ENCODE peak calls at places on chromosomes 3 and 15, in six cellular contexts. M is thoracic aorta, O is heart left ventricle, Y is fibroblast of pulmonary artery, E is AG04450, G is GM06990. U is an unnamed sample.

GRCh38 chr3:46017720-46018119 is 9.6 kb downstream of the XCR1 start:
- DNase-seq in M (no peak), O (no peak), Y (peak), E (no peak), G (no peak), U (peak)

GRCh38 chr3:37183375-37183831 is 9.0 kb upstream of the LRRFIP2 start:
- DNase-seq in M (no peak), O (no peak), Y (peak), E (peak), G (no peak), U (peak)

GRCh38 chr15:69583627-69584026 is 131.0 kb downstream of the RPLP1 start:
- DNase-seq in M (no peak), O (no peak), Y (no peak), E (no peak), G (no peak), U (no peak)

GRCh38 chr15:67373266-67373665 is 118.7 kb downstream of the IQCH start:
- DNase-seq in M (no peak), O (no peak), Y (no peak), E (no peak), G (no peak), U (no peak)

GRCh38 chr3:58835075-58835474 is 168.5 kb upstream of the FAM3D start:
- DNase-seq in M (no peak), O (no peak), Y (peak), E (no peak), G (no peak), U (peak)

GRCh38 chr3:146125946-146126345 is 35.0 kb downstream of the PLOD2 start:
- DNase-seq in M (no peak), O (no peak), Y (peak), E (peak), G (no peak), U (peak)

GRCh38 chr15:89395461-89395875 is 60.8 kb upstream of the POLG start:
- DNase-seq in M (no peak), O (no peak), Y (no peak), E (no peak), G (no peak), U (no peak)

GRCh38 chr15:71532994-71533393 is 277.4 kb upstream of the NR2E3 start:
- DNase-seq in M (no peak), O (no peak), Y (peak), E (no peak), G (no peak), U (peak)

GRCh38 chr15:60128000-60128376 is 123.9 kb downstream of the FOXB1 start:
- DNase-seq in M (no peak), O (no peak), Y (peak), E (no peak), G (no peak), U (peak)

GRCh38 chr3:113695426-113695817 is 1.0 kb downstream of the USF3 start:
- DNase-seq in M (no peak), O (no peak), Y (peak), E (no peak), G (no peak), U (no peak)
- H3K4me3 ChIP-seq in M (peak), O (peak), Y (peak), E (peak), G (peak), U (peak)

GRCh38 chr3:133821767-133822638 is 16.4 kb downstream of the SRPRB start:
- DNase-seq in M (peak), O (peak), Y (peak), E (peak), G (no peak), U (peak)
- TF ChIP-seq CTCF in M (no peak), O (peak), Y (no peak), E (peak), G (no peak), U (peak)

GRCh38 chr3:60986552-60986951 is 264.7 kb downstream of the FHIT start:
- DNase-seq in M (no peak), O (no peak), Y (no peak), E (no peak), G (no peak), U (no peak)
- H3K4me3 ChIP-seq in M (no peak), O (no peak), Y (no peak), E (no peak), G (no peak), U (no peak)

DNA sequence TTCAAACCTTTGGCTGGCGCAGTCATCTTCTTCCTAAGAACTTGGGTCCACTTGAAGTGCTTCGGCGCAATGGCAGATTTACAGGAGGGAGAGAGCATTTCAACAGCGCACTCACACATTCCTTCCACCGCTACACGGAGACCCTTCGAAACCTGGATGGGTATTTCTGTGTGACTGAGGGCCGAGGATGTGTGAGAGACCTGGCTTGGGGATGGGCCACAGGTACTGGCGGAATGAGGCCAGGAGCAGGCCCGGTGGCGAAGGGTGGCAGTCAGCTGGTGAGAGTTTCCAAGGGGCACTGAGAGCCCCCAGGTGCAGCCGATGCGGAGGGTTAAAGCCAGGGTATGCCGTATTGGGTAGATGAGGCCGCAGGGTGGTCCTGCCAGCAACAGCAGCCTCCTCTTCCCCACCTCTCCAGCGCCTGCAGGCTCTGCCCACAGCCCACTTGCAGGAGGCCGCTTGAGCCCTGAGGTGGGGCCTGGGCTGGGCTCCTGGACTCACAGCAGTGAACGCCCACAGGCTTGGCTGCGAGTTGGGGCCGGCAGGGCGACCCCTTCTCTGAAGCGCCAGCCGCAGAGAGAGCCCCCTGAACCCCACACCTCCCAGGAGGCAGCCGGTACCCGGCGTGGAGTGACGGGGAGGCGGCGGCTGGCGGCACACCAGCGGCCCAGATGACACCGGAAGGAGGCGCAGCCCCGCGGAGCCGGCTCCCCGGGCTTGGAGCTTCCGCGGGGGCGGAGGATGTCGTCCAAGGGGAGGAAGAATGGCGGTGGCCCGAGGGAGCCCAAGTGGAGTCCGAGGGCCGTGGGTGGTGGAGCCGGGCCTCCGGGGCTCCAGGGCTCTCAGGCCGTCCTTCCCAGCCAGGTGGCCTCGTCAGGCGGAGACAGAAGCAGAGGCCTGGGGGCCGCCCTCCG is 166.5 kb downstream of the NSMCE3 start:
- DNase-seq in M (no peak), O (peak), Y (no peak), E (no peak), G (no peak), U (peak)
- TF ChIP-seq CTCF in M (no peak), O (no peak), Y (no peak), E (peak), G (no peak), U (no peak)

DNA sequence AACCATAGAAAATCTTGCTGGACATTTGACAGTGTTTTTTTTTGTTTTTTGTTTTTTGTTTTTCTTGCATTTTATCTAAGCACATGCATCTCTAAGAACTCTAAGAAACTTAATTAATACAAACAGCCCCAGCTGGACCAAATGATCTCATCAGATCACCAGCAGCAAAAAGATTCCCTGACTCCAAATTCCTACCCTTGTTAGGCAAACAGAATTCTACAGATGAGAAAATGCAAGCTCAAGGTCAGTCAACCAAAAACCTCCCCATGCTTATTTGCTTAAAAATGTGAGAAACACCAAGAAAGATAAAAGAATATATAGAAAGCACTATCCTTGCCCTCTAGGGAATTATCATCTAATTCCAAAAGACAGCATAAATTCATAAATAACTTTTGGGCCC is 65.4 kb downstream of the FOXP1 start:
- DNase-seq in M (no peak), O (no peak), Y (no peak), E (no peak), G (no peak), U (no peak)
- H3K4me3 ChIP-seq in M (no peak), O (no peak), Y (no peak), E (no peak), G (no peak), U (no peak)

DNA sequence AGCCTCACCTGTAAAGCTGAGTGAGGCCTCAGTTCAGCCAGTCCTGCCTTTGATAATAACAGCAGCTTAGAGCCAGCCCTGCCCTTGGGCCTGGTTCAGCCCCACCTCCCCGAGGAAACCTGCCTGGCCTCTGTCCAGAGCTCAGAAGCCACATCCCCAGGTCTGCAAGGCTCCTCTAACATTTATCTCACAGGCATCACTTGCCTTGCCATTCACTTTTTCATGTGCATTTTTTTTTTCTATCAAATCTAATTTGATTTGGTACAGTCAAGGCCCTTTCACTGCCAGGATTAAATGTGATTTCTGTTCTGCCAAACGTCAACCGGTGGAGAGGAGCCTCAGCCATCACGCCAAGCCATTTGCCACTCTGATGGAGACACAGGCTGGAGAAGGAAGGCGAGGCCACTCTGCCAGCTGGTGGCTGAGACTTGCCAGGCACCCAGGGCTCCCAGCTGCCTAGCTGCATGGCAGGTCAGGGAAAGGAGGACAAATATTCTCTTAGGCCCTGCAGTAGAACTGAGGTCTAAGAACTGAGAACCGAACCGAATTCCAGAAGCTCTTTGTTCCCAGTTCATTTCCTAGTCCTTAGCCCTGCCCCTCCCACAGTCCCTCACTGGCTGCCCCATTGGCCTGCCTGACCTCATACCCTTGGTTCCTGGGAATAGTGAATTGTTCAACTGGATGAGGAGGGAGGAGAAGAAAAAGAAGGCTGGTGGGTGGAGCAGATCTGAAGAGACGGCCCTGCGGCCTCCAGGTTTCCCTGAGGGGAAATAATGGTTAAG is 76.4 kb downstream of the SPSB4 start:
- DNase-seq in M (no peak), O (no peak), Y (no peak), E (no peak), G (no peak), U (no peak)
- TF ChIP-seq CTCF in M (no peak), O (peak), Y (no peak), E (no peak), G (no peak), U (no peak)